ENCODE peak calls at places on chromosome 19, in eight cellular contexts. One of them, this sample, is unnamed.

GRCh38 chr19:4151623-4152022 is 1.8 kb upstream of the CREB3L3 start:
- DNase-seq in psoas muscle: no peak
- DNase-seq in NCI-H187 treated with DMSO at 0.1 percent for 48 hours: no peak
- DNase-seq in T-cell: no peak
- DNase-seq in EH: no peak
- DNase-seq in stimulated activated CD8-positive, alpha-beta memory T cell treated with anti-CD3 and anti-CD28 coated beads, Interleukin-7, amount 100 ng/mL, for 4 hours: no peak
- DNase-seq in NCI-H446: no peak
- DNase-seq in heart right ventricle: no peak
- DNase-seq in this sample: no peak

GRCh38 chr19:33795370-33796163 is 1.1 kb upstream of the KCTD15 start:
- DNase-seq in psoas muscle: peak; percentile 79
- DNase-seq in NCI-H187 treated with DMSO at 0.1 percent for 48 hours: no peak
- DNase-seq in T-cell: no peak
- DNase-seq in EH: peak; percentile 91
- DNase-seq in stimulated activated CD8-positive, alpha-beta memory T cell treated with anti-CD3 and anti-CD28 coated beads, Interleukin-7, amount 100 ng/mL, for 4 hours: no peak
- DNase-seq in NCI-H446: peak; percentile 83
- DNase-seq in heart right ventricle: peak; percentile 91
- DNase-seq in this sample: no peak

GRCh38 chr19:50562996-50563395 is 5.2 kb downstream of the LRRC4B start:
- DNase-seq in psoas muscle: no peak
- DNase-seq in NCI-H187 treated with DMSO at 0.1 percent for 48 hours: no peak
- DNase-seq in T-cell: no peak
- DNase-seq in EH: no peak
- DNase-seq in stimulated activated CD8-positive, alpha-beta memory T cell treated with anti-CD3 and anti-CD28 coated beads, Interleukin-7, amount 100 ng/mL, for 4 hours: no peak
- DNase-seq in NCI-H446: no peak
- DNase-seq in heart right ventricle: no peak
- DNase-seq in this sample: no peak

GRCh38 chr19:55157064-55157908 is at the start of gene TNNI3:
- DNase-seq in psoas muscle: no peak
- DNase-seq in NCI-H187 treated with DMSO at 0.1 percent for 48 hours: no peak
- DNase-seq in T-cell: no peak
- DNase-seq in EH: no peak
- DNase-seq in stimulated activated CD8-positive, alpha-beta memory T cell treated with anti-CD3 and anti-CD28 coated beads, Interleukin-7, amount 100 ng/mL, for 4 hours: no peak
- DNase-seq in NCI-H446: no peak
- DNase-seq in heart right ventricle: peak; percentile 74
- DNase-seq in this sample: no peak

GRCh38 chr19:15577184-15577771 is 37.7 kb upstream of the CYP4F8 start:
- DNase-seq in psoas muscle: no peak
- DNase-seq in NCI-H187 treated with DMSO at 0.1 percent for 48 hours: no peak
- DNase-seq in T-cell: no peak
- DNase-seq in EH: no peak
- DNase-seq in stimulated activated CD8-positive, alpha-beta memory T cell treated with anti-CD3 and anti-CD28 coated beads, Interleukin-7, amount 100 ng/mL, for 4 hours: no peak
- DNase-seq in NCI-H446: no peak
- DNase-seq in heart right ventricle: no peak
- DNase-seq in this sample: no peak

GRCh38 chr19:7099597-7099921 is 30.1 kb downstream of the ZNF557 start:
- DNase-seq in psoas muscle: no peak
- DNase-seq in NCI-H187 treated with DMSO at 0.1 percent for 48 hours: no peak
- DNase-seq in T-cell: no peak
- DNase-seq in EH: no peak
- DNase-seq in stimulated activated CD8-positive, alpha-beta memory T cell treated with anti-CD3 and anti-CD28 coated beads, Interleukin-7, amount 100 ng/mL, for 4 hours: no peak
- DNase-seq in NCI-H446: no peak
- DNase-seq in heart right ventricle: no peak
- DNase-seq in this sample: no peak

GRCh38 chr19:2485428-2485827 is 9.5 kb downstream of the GADD45B start:
- DNase-seq in psoas muscle: no peak
- DNase-seq in NCI-H187 treated with DMSO at 0.1 percent for 48 hours: no peak
- DNase-seq in T-cell: no peak
- DNase-seq in EH: no peak
- DNase-seq in stimulated activated CD8-positive, alpha-beta memory T cell treated with anti-CD3 and anti-CD28 coated beads, Interleukin-7, amount 100 ng/mL, for 4 hours: no peak
- DNase-seq in NCI-H446: no peak
- DNase-seq in heart right ventricle: no peak
- DNase-seq in this sample: no peak

GRCh38 chr19:28502879-28503734 is 709.8 kb downstream of the UQCRFS1 start:
- DNase-seq in psoas muscle: no peak
- DNase-seq in NCI-H187 treated with DMSO at 0.1 percent for 48 hours: no peak
- DNase-seq in T-cell: no peak
- DNase-seq in EH: peak; percentile 2
- DNase-seq in stimulated activated CD8-positive, alpha-beta memory T cell treated with anti-CD3 and anti-CD28 coated beads, Interleukin-7, amount 100 ng/mL, for 4 hours: no peak
- DNase-seq in NCI-H446: no peak
- DNase-seq in heart right ventricle: no peak
- DNase-seq in this sample: no peak

GRCh38 chr19:10809693-10810285 is 26.2 kb downstream of the TMED1 start:
- DNase-seq in psoas muscle: no peak
- DNase-seq in NCI-H187 treated with DMSO at 0.1 percent for 48 hours: no peak
- DNase-seq in T-cell: no peak
- DNase-seq in EH: no peak
- DNase-seq in stimulated activated CD8-positive, alpha-beta memory T cell treated with anti-CD3 and anti-CD28 coated beads, Interleukin-7, amount 100 ng/mL, for 4 hours: no peak
- DNase-seq in NCI-H446: no peak
- DNase-seq in heart right ventricle: no peak
- DNase-seq in this sample: no peak

GRCh38 chr19:47414469-47414868 is 4.9 kb downstream of the MEIS3 start:
- DNase-seq in psoas muscle: no peak
- DNase-seq in NCI-H187 treated with DMSO at 0.1 percent for 48 hours: no peak
- DNase-seq in T-cell: no peak
- DNase-seq in EH: no peak
- DNase-seq in stimulated activated CD8-positive, alpha-beta memory T cell treated with anti-CD3 and anti-CD28 coated beads, Interleukin-7, amount 100 ng/mL, for 4 hours: no peak
- DNase-seq in NCI-H446: no peak
- DNase-seq in heart right ventricle: no peak
- DNase-seq in this sample: no peak